ENCODE peak calls at places on chromosomes 1 and 21, in six cellular contexts. Q is mesendoderm, R is trophoblast cell, O is mesenchymal stem cell, D is IMR-90, T is neuronal stem cell. K is an unnamed sample.

GRCh38 chr21:29680273-29680672 is 259.5 kb downstream of the GRIK1 start:
- DNase-seq in R (no peak), O (no peak), Q (no peak), T (no peak), D (no peak), K (no peak)

GRCh38 chr21:39696620-39697019 is 48.4 kb upstream of the IGSF5 start:
- DNase-seq in T (no peak), R (no peak), O (no peak), Q (no peak), D (no peak), K (peak)

GRCh38 chr1:246705368-246705767 is 18.8 kb upstream of the SCCPDH start:
- DNase-seq in R (peak), T (no peak), Q (no peak), D (peak), O (peak), K (no peak)

GRCh38 chr1:153494976-153495535 is 34.6 kb upstream of the S100A7 start:
- DNase-seq in T (peak), D (peak), O (peak), Q (peak), R (peak), K (peak)

GRCh38 chr1:36912365-36912840 is 121.9 kb downstream of the GRIK3 start:
- DNase-seq in T (no peak), Q (no peak), O (no peak), D (no peak), R (no peak), K (peak)

GRCh38 chr1:33342041-33342723 is 21.3 kb upstream of the A3GALT2 start:
- DNase-seq in T (peak), O (peak), Q (peak), R (peak), D (peak), K (peak)

GRCh38 chr1:13725714-13726175 is 25.8 kb downstream of the PRDM2 start:
- DNase-seq in Q (peak), D (peak), O (peak), R (peak), T (no peak), K (no peak)

GRCh38 chr1:87513270-87513669 is 184.6 kb downstream of the LMO4 start:
- DNase-seq in T (no peak), O (peak), R (no peak), D (peak), Q (peak), K (no peak)

GRCh38 chr1:239418683-239419082 is 32.3 kb downstream of the CHRM3 start:
- DNase-seq in T (no peak), O (no peak), Q (no peak), D (no peak), R (peak), K (no peak)

GRCh38 chr1:173410133-173410793 is 66.9 kb upstream of the PRDX6 start:
- DNase-seq in Q (no peak), T (no peak), O (no peak), R (no peak), D (peak), K (no peak)

GRCh38 chr1:151472852-151473731 is 13.8 kb upstream of the POGZ start:
- DNase-seq in D (peak), T (peak), R (peak), Q (peak), O (peak), K (peak)

GRCh38 chr1:89637496-89637895 is 4.6 kb downstream of the LRRC8C start:
- DNase-seq in R (no peak), Q (no peak), T (no peak), D (peak), O (no peak), K (no peak)

GRCh38 chr1:55352080-55352800 is 137.1 kb upstream of the USP24 start:
- DNase-seq in R (no peak), O (no peak), D (no peak), Q (no peak), T (no peak), K (no peak)

GRCh38 chr1:6245086-6245868 is 1.3 kb downstream of the HES3 start:
- DNase-seq in T (peak), O (peak), R (peak), D (peak), Q (peak), K (peak)

GRCh38 chr1:150798509-150798908 is 9.6 kb downstream of the CTSK start:
- DNase-seq in D (peak), T (no peak), Q (peak), R (no peak), O (no peak), K (no peak)

DNA sequence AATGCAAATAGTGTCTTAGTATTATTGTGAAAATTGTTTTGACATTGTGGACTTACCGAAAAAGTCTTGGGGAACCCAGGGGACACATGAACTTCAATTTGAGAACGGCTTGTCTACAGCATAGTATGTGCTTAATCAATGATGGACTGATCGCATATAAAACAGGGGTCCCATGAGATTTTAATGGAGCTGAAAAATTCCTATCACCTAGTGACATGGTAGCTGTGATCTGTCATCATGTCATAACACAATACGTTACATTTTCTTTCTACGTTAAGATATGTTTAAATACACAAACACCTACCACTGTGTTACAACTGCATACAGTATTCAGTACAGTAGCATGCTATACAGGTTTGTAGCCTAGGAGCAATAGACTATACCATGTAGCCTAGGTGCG is 153.3 kb upstream of the FOXD3 start:
- DNase-seq in T (no peak), O (no peak), R (no peak), Q (no peak), D (no peak), K (no peak)
- H3K23ac ChIP-seq in T (no peak), O (no peak), R (no peak), Q (no peak), D (no peak), K (no peak)

GRCh38 chr1:198943484-198943883 is 304.6 kb downstream of the PTPRC start:
- DNase-seq in O (no peak), Q (no peak), T (no peak), D (no peak), R (no peak), K (no peak)

GRCh38 chr1:198939286-198939685 is 300.4 kb downstream of the PTPRC start:
- DNase-seq in R (peak), Q (peak), D (no peak), T (no peak), O (no peak), K (no peak)

GRCh38 chr1:198937231-198938031 is 298.6 kb downstream of the PTPRC start:
- DNase-seq in T (no peak), R (peak), Q (peak), D (peak), O (peak), K (no peak)

GRCh38 chr1:198936371-198937083 is 297.7 kb downstream of the PTPRC start:
- DNase-seq in Q (no peak), T (no peak), D (peak), O (peak), R (no peak), K (no peak)

GRCh38 chr1:198939946-198940345 is 301.1 kb downstream of the PTPRC start:
- DNase-seq in Q (no peak), R (no peak), T (no peak), O (no peak), D (no peak), K (no peak)
- H3K9ac ChIP-seq in Q (no peak), R (no peak), T (no peak), O (no peak), D (no peak), K (no peak)

GRCh38 chr1:221171768-221172167 is 292.5 kb downstream of the HLX start:
- DNase-seq in T (no peak), R (no peak), Q (no peak), O (no peak), D (no peak), K (no peak)

GRCh38 chr1:221174598-221174997 is 295.4 kb downstream of the HLX start:
- DNase-seq in R (no peak), Q (peak), D (no peak), T (no peak), O (no peak), K (peak)

GRCh38 chr1:221169447-221169889 is 290.2 kb downstream of the HLX start:
- DNase-seq in D (peak), Q (peak), O (peak), T (peak), R (no peak), K (peak)

DNA sequence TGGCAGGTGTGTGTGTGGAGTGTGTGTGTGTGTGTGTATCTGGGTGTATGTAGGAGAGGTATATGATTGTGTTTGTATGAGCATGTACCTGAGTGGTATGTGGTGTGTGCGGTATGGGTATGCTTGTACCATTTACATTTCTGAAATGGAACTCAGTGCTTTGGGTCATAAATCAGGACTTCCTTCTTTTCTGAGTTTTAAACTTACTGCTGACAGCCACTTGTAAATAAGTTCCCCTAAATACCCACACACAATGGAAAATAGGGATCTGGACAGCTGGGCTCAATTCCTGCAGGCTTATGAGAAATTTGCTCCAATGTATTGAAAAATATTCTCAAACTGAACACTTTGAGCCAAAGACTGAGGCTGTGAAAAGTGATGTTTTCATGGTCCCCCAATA is 293.6 kb downstream of the HLX start:
- DNase-seq in R (no peak), O (no peak), D (no peak), Q (no peak), T (no peak), K (no peak)
- H3K23ac ChIP-seq in R (no peak), O (no peak), D (no peak), Q (no peak), T (no peak), K (no peak)

DNA sequence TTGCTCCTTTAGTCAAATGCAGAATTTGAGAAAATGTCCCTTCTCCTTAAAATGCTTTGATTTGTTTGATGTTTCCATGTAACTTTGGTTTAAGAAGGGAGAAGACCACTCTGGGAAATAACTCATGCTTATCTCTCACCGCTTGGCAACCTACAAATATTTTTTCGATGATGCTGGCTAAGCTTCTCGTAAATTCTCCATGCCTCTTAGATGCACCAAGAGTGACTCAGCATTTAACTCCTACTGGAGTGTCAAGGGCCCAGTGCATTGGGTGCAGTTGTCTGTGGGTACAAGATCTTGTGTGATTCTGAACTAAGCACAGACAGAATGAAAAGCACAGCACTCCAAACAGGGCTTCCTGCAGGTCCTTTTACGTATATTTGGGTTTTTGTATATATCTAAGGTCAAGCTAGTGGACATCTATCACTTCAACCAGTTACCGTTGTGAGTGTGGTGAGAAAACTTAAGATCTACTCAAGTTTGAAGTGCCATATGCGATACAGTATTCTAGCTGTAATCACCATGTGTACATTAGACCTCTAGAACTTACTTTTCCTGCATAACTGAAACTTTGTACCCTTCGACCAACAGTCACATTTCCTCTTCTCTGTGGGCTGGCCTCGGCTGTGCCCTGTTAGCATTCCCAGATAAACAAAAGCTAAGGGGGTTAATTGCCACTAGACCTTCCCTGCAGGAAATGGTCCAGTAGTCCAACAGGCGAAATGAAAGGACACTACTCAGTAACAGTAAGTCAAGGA is 55.8 kb downstream of the COL18A1 start:
- DNase-seq in Q (peak), R (peak), D (peak), O (peak), T (no peak), K (no peak)
- H3K9ac ChIP-seq in Q (no peak), R (no peak), D (peak), O (no peak), T (no peak), K (no peak)

GRCh38 chr1:161121042-161121441 is 3.1 kb downstream of the NIT1 start:
- DNase-seq in D (no peak), T (no peak), R (no peak), O (no peak), Q (no peak), K (no peak)

GRCh38 chr1:161115132-161115711 is 2.6 kb downstream of the PFDN2 start:
- DNase-seq in Q (peak), O (peak), T (no peak), D (peak), R (peak), K (no peak)

GRCh38 chr1:161119379-161120061 is 1.6 kb downstream of the NIT1 start:
- DNase-seq in Q (peak), O (peak), D (peak), T (no peak), R (peak), K (peak)

GRCh38 chr1:161119017-161119378 is 1.1 kb downstream of the NIT1 start:
- DNase-seq in O (no peak), R (peak), T (no peak), D (no peak), Q (peak), K (peak)

GRCh38 chr1:161117681-161118581 is at the start of the genes NIT1 and PFDN2:
- DNase-seq in R (peak), Q (peak), D (peak), O (peak), T (peak), K (peak)
- H3K23ac ChIP-seq in R (no peak), Q (peak), D (peak), O (no peak), T (peak), K (no peak)

GRCh38 chr21:16455526-16455925 is 725.7 kb downstream of the USP25 start:
- DNase-seq in O (no peak), D (no peak), T (no peak), R (no peak), Q (no peak), K (no peak)

GRCh38 chr21:16455978-16456377 is 726.2 kb downstream of the USP25 start:
- DNase-seq in R (no peak), O (no peak), D (no peak), T (no peak), Q (no peak), K (no peak)

GRCh38 chr21:16457498-16457897 is 727.7 kb downstream of the USP25 start:
- DNase-seq in T (no peak), R (no peak), Q (no peak), O (no peak), D (no peak), K (no peak)

GRCh38 chr21:16454371-16454770 is 724.6 kb downstream of the USP25 start:
- DNase-seq in R (no peak), O (peak), D (no peak), Q (no peak), T (no peak), K (no peak)
- H3K9ac ChIP-seq in R (no peak), O (no peak), D (no peak), Q (no peak), T (no peak), K (no peak)

DNA sequence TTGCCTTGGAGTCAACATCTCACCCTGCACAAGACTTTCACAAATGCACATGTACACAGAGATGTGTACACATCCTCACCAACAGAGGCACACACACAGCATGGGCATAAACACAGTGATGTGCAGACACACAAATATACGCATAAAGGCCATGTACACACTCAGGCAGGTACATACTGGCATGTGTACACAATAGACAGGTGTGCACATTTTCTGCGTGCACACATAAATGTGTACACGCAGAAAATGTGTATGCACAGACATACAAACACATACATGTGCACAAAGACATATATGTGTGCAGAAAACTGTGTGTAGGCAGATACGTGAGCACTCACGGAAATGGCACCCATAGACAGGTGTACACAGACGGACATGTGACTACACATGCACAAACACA is 85.3 kb upstream of the ZBTB40 start:
- DNase-seq in R (no peak), D (no peak), O (no peak), T (no peak), Q (no peak), K (no peak)
- H3K23ac ChIP-seq in R (no peak), D (no peak), O (no peak), T (no peak), Q (no peak), K (no peak)

DNA sequence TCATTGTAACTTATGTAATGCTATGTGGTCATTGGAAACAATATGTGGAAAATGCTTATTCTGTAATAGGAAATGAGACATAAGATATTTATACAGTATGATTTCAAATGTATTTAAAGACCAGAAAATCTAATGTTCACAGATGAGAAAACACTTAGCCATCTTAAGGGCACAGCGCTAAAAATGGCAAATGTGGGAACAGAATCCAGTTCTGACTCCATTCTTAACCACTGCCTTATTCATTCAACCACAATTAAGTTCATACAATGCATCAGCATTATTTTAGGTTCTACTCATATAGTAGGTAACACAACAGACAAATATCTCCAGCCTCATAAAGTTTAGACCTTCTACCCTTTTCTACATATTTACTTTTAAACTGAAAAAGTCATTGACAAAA is 12.4 kb downstream of the CSDE1 start:
- DNase-seq in D (peak), O (no peak), T (no peak), Q (no peak), R (no peak), K (no peak)
- H3K9ac ChIP-seq in D (no peak), O (no peak), T (no peak), Q (no peak), R (no peak), K (no peak)